ENCODE peak calls at places on chromosomes 6 and 20, in seven cellular contexts. D is LHCN-M2, Y is AG04449, P is HAP-1, J is NCI-H510A treated with DMSO at 0.1 percent for 48 hours, K is H1, R is ureter. N is an unnamed sample.
A peak's percentile ranks its signal among the peaks of the same experiment; 100 is the strongest.

GRCh38 chr6:138493413-138493812 is 5.9 kb downstream of the NHSL1 start:
- DNase-seq in D (no peak), Y (peak; percentile 34), P (peak; percentile 97), J (no peak), K (no peak), R (peak; percentile 47), N (no peak)

GRCh38 chr20:51275816-51276215 is 252.9 kb upstream of the KCNG1 start:
- DNase-seq in D (peak; percentile 39), Y (no peak), P (no peak), J (no peak), K (no peak), R (no peak), N (no peak)

GRCh38 chr6:4819706-4820283 is 43.6 kb downstream of the CDYL start:
- DNase-seq in D (no peak), Y (no peak), P (no peak), J (no peak), K (no peak), R (no peak), N (no peak)

GRCh38 chr6:84762220-84762940 is 2.0 kb downstream of the TBX18 start:
- DNase-seq in D (peak; percentile 64), Y (no peak), P (no peak), J (peak; percentile 4), K (no peak), R (no peak), N (no peak)

GRCh38 chr6:85469276-85470022 is 19.6 kb downstream of the NT5E start:
- DNase-seq in D (no peak), Y (no peak), P (no peak), J (no peak), K (no peak), R (no peak), N (no peak)

GRCh38 chr20:58650776-58651547 is at the start of gene STX16:
- DNase-seq in D (peak; percentile 94), Y (peak; percentile 57), P (peak; percentile 76), J (peak; percentile 71), K (peak; percentile 79), R (peak; percentile 92), N (peak; percentile 94)

GRCh38 chr20:32961956-32962517 is 42.2 kb downstream of the SUN5 start:
- DNase-seq in D (no peak), Y (no peak), P (no peak), J (no peak), K (no peak), R (no peak), N (no peak)

GRCh38 chr6:156803353-156803752 is 26.2 kb downstream of the ARID1B start:
- DNase-seq in D (no peak), Y (no peak), P (no peak), J (no peak), K (no peak), R (no peak), N (no peak)

GRCh38 chr20:38564680-38565079 is 16.3 kb upstream of the ADIG start:
- DNase-seq in D (no peak), Y (no peak), P (no peak), J (no peak), K (no peak), R (no peak), N (no peak)

GRCh38 chr6:155177369-155177961 is 86.3 kb upstream of the CLDN20 start:
- DNase-seq in D (peak; percentile 68), Y (no peak), P (peak; percentile 71), J (peak; percentile 45), K (no peak), R (no peak), N (peak; percentile 36)

GRCh38 chr6:727796-728195 is 34.9 kb upstream of the EXOC2 start:
- DNase-seq in D (no peak), Y (no peak), P (no peak), J (no peak), K (no peak), R (no peak), N (no peak)

GRCh38 chr6:24549158-24549557 is 54.4 kb downstream of the ALDH5A1 start:
- DNase-seq in D (no peak), Y (no peak), P (no peak), J (no peak), K (no peak), R (no peak), N (no peak)

GRCh38 chr6:81476881-81477280 is 275.6 kb downstream of the TENT5A start:
- DNase-seq in D (peak; percentile 56), Y (peak; percentile 28), P (no peak), J (no peak), K (no peak), R (no peak), N (no peak)

GRCh38 chr6:81950877-81951276 is 198.4 kb upstream of the TENT5A start:
- DNase-seq in D (peak; percentile 45), Y (no peak), P (no peak), J (no peak), K (no peak), R (no peak), N (no peak)

GRCh38 chr6:132410840-132411239 is 9.6 kb upstream of the MOXD1 start:
- DNase-seq in D (no peak), Y (no peak), P (no peak), J (no peak), K (no peak), R (no peak), N (no peak)

GRCh38 chr20:63095718-63096654 is 89.2 kb upstream of the BHLHE23 start:
- DNase-seq in D (no peak), Y (no peak), P (no peak), J (no peak), K (no peak), R (peak; percentile 20), N (no peak)

GRCh38 chr20:46393967-46394366 is 12.4 kb downstream of the ELMO2 start:
- DNase-seq in D (no peak), Y (no peak), P (no peak), J (no peak), K (no peak), R (no peak), N (no peak)

GRCh38 chr20:35302421-35303335 is 10.5 kb upstream of the FAM83C start:
- DNase-seq in D (peak; percentile 88), Y (no peak), P (no peak), J (no peak), K (no peak), R (no peak), N (no peak)

GRCh38 chr20:33169176-33169794 is 1.3 kb downstream of the BPIFA2 start:
- DNase-seq in D (peak; percentile 1), Y (no peak), P (no peak), J (no peak), K (no peak), R (no peak), N (no peak)

GRCh38 chr6:125748534-125749111 is 809 bp upstream of the HEY2 start:
- DNase-seq in D (no peak), Y (no peak), P (no peak), J (no peak), K (no peak), R (no peak), N (peak; percentile 32)

GRCh38 chr6:74574794-74575193 is 631.1 kb downstream of the COL12A1 start:
- DNase-seq in D (peak; percentile 29), Y (no peak), P (peak; percentile 16), J (no peak), K (no peak), R (no peak), N (no peak)

GRCh38 chr20:47558699-47559098 is 57.0 kb downstream of the NCOA3 start:
- DNase-seq in D (no peak), Y (no peak), P (no peak), J (no peak), K (no peak), R (no peak), N (no peak)

GRCh38 chr6:43972179-43972914 is 154.9 kb downstream of the MRPL14 start:
- DNase-seq in D (no peak), Y (no peak), P (no peak), J (no peak), K (no peak), R (peak; percentile 50), N (no peak)

GRCh38 chr6:36624461-36625160 is 30.4 kb downstream of the SRSF3 start:
- DNase-seq in D (no peak), Y (no peak), P (no peak), J (no peak), K (no peak), R (no peak), N (no peak)

GRCh38 chr6:39085129-39085528 is 29.9 kb downstream of the SAYSD1 start:
- DNase-seq in D (no peak), Y (no peak), P (no peak), J (no peak), K (no peak), R (no peak), N (no peak)

GRCh38 chr20:17898548-17898994 is 70.0 kb downstream of the SNX5 start:
- DNase-seq in D (peak; percentile 64), Y (no peak), P (peak; percentile 65), J (peak; percentile 56), K (no peak), R (peak; percentile 84), N (peak; percentile 50)

GRCh38 chr6:84967389-84967788 is 203.0 kb upstream of the TBX18 start:
- DNase-seq in D (peak; percentile 65), Y (no peak), P (peak; percentile 36), J (no peak), K (peak; percentile 13), R (no peak), N (no peak)

GRCh38 chr20:17878912-17879602 is 89.5 kb downstream of the SNX5 start:
- DNase-seq in D (no peak), Y (no peak), P (no peak), J (no peak), K (no peak), R (no peak), N (no peak)

GRCh38 chr6:73394577-73395354 is at the start of gene DDX43:
- DNase-seq in D (no peak), Y (no peak), P (no peak), J (peak; percentile 73), K (no peak), R (peak; percentile 60), N (no peak)

GRCh38 chr6:44778513-44778912 is 391.0 kb downstream of the CDC5L start:
- DNase-seq in D (no peak), Y (no peak), P (no peak), J (no peak), K (no peak), R (no peak), N (no peak)

GRCh38 chr20:48733296-48733790 is 94.5 kb downstream of the PREX1 start:
- DNase-seq in D (no peak), Y (peak; percentile 7), P (no peak), J (no peak), K (no peak), R (no peak), N (no peak)

GRCh38 chr20:916125-916799 is at the start of gene ANGPT4:
- DNase-seq in D (no peak), Y (no peak), P (no peak), J (no peak), K (no peak), R (peak; percentile 71), N (peak; percentile 20)

GRCh38 chr6:11011787-11012234 is 32.3 kb downstream of the ELOVL2 start:
- DNase-seq in D (peak; percentile 25), Y (no peak), P (no peak), J (no peak), K (no peak), R (no peak), N (no peak)

GRCh38 chr6:111603648-111604047 is 2.0 kb downstream of the TRAF3IP2 start:
- DNase-seq in D (peak; percentile 37), Y (no peak), P (no peak), J (no peak), K (no peak), R (no peak), N (no peak)

GRCh38 chr20:52313335-52313963 is 121.9 kb upstream of the ZFP64 start:
- DNase-seq in D (peak; percentile 60), Y (no peak), P (peak; percentile 6), J (peak; percentile 74), K (no peak), R (no peak), N (peak; percentile 27)

GRCh38 chr6:84411060-84411629 is 183.7 kb upstream of the CEP162 start:
- DNase-seq in D (peak; percentile 79), Y (peak; percentile 71), P (no peak), J (no peak), K (no peak), R (no peak), N (no peak)

GRCh38 chr6:75115501-75115900 is 90.4 kb downstream of the COL12A1 start:
- DNase-seq in D (no peak), Y (no peak), P (no peak), J (no peak), K (no peak), R (no peak), N (peak; percentile 12)

N was measured in neuronal stem cell.